ENCODE peak calls at places on chromosomes 13 and 19, in five cellular contexts. E, W, N, C and T are unnamed samples.

GRCh38 chr19:30406220-30406944 is 34.2 kb downstream of the ZNF536 start:
- DNase-seq in E (no peak), W (peak), N (no peak), C (peak), T (no peak)

GRCh38 chr13:51619614-51620013 is 35.4 kb downstream of the WDFY2 start:
- DNase-seq in E (no peak), W (no peak), N (no peak), C (no peak), T (no peak)

GRCh38 chr19:28076628-28077027 is 1136.3 kb downstream of the UQCRFS1 start:
- DNase-seq in E (no peak), W (no peak), N (no peak), C (no peak), T (no peak)

GRCh38 chr13:40813662-40814454 is 24.4 kb downstream of the SLC25A15 start:
- DNase-seq in E (no peak), W (peak), N (no peak), C (no peak), T (no peak)

GRCh38 chr19:55672418-55672817 is 2.6 kb upstream of the EPN1 start:
- DNase-seq in E (no peak), W (no peak), N (no peak), C (no peak), T (no peak)

GRCh38 chr13:35927554-35927953 is 203.6 kb downstream of the DCLK1 start:
- DNase-seq in E (peak), W (no peak), N (no peak), C (no peak), T (no peak)

GRCh38 chr19:2945575-2946184 is 909 bp upstream of the ZNF77 start:
- DNase-seq in E (no peak), W (no peak), N (no peak), C (no peak), T (no peak)

GRCh38 chr19:2032296-2032941 is 16.9 kb upstream of the BTBD2 start:
- DNase-seq in E (peak), W (no peak), N (peak), C (peak), T (peak)

GRCh38 chr13:50094615-50095293 is 79.5 kb downstream of the KCNRG start:
- DNase-seq in E (no peak), W (no peak), N (no peak), C (no peak), T (no peak)

GRCh38 chr13:84405286-84405685 is 523.0 kb upstream of the SLITRK1 start:
- DNase-seq in E (no peak), W (no peak), N (no peak), C (no peak), T (no peak)

DNA sequence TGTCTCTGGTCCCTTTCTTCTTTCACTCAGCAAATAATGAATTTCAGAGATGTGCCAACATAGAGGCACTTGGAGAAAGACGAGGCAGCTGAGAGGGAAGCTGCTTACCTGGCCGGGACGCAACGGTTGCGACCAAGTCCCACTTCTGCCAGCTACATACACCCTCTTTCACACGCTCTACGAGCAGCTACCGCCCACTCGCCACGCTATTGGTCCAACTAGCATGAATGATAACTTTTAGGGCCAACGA is 773 bp upstream of the CNOT3 start:
- DNase-seq in E (no peak), W (no peak), N (no peak), C (no peak), T (no peak)
- H3K27ac ChIP-seq in E (peak), W (peak), N (peak), C (peak), T (no peak)

GRCh38 chr13:113406321-113407102 is 42.6 kb upstream of the GRTP1 start:
- DNase-seq in E (no peak), W (no peak), N (no peak), C (no peak), T (no peak)

GRCh38 chr13:113404723-113405471 is 41.0 kb upstream of the GRTP1 start:
- DNase-seq in E (no peak), W (no peak), N (no peak), C (no peak), T (peak)

GRCh38 chr13:113404366-113404722 is 40.4 kb upstream of the GRTP1 start:
- DNase-seq in E (no peak), W (no peak), N (no peak), C (no peak), T (no peak)

GRCh38 chr13:113407103-113407530 is 43.2 kb upstream of the GRTP1 start:
- DNase-seq in E (no peak), W (no peak), N (no peak), C (no peak), T (no peak)

DNA sequence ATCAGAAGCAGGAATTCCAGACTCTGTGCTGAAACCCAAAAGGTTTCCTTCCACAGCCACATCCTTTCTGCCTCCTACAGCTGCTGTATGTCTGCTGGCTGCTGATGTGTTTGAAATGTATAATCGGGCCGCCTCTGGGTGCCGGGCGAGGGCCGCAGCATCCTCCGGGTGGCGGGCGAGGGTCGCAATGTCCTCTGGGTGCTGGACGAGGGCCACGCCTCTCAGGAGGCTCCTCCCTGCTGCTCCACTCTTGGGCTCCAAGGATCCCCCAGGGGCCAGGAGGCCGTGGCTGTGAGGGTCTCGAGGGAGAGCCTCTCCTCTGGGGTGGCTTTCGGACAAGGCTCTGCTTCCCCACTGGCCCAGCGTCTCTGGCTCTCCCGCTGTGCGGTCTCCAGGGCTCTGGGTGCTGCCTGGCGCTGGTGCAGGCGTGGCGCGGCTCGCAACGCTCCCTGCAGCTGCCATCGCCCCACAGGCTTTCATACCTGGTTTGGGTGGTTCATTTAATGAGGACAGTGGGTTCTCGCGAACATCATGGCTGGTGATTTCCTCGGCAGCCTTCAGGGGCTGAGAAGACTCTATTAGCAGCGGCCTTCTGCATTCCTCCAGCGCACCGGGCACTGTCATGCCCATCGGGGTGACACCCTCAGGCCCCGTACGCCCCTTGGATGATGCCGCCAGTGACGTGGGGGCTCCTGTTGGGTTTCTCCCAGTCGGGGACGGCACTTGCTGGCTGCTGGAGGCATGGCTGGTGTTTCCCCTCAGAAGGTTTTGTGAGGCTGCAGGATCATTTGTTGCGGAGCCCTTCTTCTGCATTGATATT is 41.8 kb upstream of the GRTP1 start:
- DNase-seq in E (no peak), W (no peak), N (peak), C (no peak), T (no peak)
- H3K27ac ChIP-seq in E (no peak), W (no peak), N (no peak), C (peak), T (no peak)

DNA sequence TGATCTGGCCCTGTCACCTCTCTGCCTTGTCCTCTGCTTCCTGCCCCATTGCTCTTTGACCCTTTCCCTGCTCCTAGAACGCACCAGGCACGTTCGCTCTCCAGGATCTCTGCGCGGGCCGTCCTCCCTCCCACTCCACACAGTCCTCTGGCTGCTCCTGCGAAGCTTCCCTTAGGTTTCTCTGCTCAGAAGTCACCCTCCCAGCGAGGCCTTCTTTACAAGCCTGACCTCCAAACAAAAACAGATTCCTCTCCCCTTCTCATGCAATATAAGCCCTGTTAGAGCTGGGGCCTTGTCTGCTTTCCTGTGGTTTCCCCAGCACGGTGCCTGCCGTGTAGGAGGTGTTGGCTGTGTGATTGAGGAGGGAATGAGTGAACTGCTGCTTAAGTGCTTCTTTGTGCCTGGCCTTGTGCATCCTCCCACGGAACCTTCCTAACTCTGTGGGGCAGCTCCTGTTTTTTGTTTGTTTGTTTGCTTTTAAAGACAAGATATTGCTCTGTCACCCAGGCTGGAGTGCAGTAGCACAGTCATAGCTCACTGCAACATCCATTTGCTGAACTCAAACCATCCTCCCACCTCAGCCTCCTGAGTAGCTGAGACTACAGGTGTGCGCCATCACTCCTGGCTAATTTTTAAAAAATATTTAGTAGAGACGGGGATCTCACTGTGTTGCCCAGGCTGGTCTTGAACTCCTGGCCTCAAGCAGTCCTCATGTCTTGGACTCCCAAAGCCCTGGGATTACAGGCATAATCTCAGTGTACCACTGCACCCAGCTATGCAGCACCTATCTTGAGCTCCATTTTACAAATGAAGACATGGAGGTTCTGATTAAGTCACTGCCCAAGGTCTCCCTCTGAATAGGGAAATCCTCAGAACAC is 82.0 kb downstream of the SIPA1L3 start:
- DNase-seq in E (no peak), W (no peak), N (peak), C (no peak), T (no peak)
- H3K27ac ChIP-seq in E (no peak), W (no peak), N (no peak), C (no peak), T (no peak)

DNA sequence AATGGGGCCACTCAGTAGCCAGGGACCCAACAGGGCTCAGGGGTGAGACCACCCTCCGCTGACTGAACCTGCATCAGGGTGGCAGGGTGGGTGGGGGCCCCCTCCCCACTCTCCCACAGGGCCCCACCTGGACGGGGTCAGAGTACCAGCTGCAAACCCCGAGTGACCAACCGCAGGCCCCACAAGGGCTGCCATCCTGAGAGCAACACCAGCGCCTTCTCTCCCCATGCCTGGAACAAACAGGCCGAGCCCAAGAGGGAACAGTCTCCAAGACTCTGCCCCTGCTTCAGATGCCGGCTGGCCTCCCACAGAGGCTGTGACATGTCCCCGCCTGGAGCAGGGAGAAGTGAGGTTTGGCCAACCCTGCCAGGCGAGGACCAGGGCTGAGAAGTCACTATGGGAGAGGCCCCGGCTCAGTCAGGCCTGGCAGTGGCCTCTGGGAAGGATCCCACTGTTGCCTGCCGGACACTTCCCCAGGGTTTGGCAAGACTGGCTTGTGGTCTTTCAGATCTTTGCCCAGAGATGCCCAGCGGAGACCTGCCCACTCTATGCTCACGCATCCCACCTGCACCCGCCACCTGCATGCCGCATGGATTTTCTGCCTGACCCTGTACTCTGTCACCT is 27.2 kb downstream of the MPND start:
- DNase-seq in E (no peak), W (no peak), N (peak), C (no peak), T (no peak)
- H3K27ac ChIP-seq in E (peak), W (no peak), N (no peak), C (peak), T (peak)

DNA sequence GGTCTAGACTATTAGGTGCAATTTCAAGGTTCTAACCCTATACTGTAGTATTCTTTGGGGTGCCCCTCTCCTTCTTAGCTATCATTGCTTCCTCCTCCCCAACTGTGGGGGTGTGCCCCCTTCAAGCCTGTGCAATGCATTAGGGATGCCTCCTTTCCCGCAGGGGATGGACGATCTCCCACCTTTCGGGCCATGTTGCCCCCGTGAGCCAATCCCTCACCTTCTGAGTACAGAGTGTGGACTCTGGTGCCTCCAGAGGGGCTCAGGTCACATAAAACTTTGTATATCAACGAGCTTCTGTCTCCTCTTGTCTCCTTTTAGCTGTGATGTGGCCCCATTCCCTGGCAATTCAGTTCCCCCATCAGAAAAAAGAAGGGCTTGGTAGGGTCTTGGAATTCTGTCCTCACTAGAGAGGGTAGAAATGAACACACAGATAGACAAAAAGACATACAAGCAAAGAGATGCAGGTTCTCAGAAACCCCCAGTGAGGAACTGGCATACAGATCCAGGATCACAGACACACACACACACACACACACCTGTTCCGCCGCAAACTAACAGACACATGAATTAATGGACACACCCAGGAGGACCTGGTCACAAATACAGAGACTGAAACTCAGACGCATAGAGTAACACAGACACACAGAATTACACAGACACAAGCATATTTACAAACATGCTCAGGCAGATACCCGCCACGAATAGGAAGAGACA is 2.5 kb upstream of the HNRNPUL1 start:
- DNase-seq in E (peak), W (no peak), N (no peak), C (no peak), T (no peak)
- H3K27ac ChIP-seq in E (peak), W (no peak), N (peak), C (peak), T (peak)

GRCh38 chr19:33377586-33378475 is 4.3 kb downstream of the CEBPG start:
- DNase-seq in E (no peak), W (no peak), N (no peak), C (no peak), T (no peak)

GRCh38 chr19:33376423-33376822 is 2.9 kb downstream of the CEBPG start:
- DNase-seq in E (peak), W (no peak), N (peak), C (peak), T (no peak)

GRCh38 chr19:33375760-33376159 is 2.3 kb downstream of the CEBPG start:
- DNase-seq in E (no peak), W (no peak), N (no peak), C (no peak), T (no peak)

GRCh38 chr19:33375156-33375744 is 1.7 kb downstream of the CEBPG start:
- DNase-seq in E (no peak), W (no peak), N (no peak), C (no peak), T (no peak)

GRCh38 chr19:33376931-33377557 is 3.5 kb downstream of the CEBPG start:
- DNase-seq in E (peak), W (no peak), N (no peak), C (no peak), T (no peak)
- H3K27ac ChIP-seq in E (peak), W (no peak), N (peak), C (peak), T (no peak)

DNA sequence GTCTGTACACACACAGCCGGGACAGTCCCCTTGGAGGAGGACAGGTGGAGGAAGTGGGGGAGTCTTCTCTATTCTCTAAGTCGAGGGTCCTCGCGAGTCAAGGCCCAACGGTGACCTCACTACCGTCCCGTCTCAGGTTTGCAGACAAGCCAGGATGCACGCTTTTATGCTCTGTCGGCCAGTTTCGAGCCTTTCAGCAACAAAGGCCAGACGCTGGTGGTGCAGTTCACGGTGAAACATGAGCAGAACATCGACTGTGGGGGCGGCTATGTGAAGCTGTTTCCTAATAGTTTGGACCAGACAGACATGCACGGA is 840 bp downstream of the CALR start:
- DNase-seq in E (no peak), W (no peak), N (no peak), C (no peak), T (no peak)
- H3K27ac ChIP-seq in E (peak), W (peak), N (peak), C (peak), T (peak)

DNA sequence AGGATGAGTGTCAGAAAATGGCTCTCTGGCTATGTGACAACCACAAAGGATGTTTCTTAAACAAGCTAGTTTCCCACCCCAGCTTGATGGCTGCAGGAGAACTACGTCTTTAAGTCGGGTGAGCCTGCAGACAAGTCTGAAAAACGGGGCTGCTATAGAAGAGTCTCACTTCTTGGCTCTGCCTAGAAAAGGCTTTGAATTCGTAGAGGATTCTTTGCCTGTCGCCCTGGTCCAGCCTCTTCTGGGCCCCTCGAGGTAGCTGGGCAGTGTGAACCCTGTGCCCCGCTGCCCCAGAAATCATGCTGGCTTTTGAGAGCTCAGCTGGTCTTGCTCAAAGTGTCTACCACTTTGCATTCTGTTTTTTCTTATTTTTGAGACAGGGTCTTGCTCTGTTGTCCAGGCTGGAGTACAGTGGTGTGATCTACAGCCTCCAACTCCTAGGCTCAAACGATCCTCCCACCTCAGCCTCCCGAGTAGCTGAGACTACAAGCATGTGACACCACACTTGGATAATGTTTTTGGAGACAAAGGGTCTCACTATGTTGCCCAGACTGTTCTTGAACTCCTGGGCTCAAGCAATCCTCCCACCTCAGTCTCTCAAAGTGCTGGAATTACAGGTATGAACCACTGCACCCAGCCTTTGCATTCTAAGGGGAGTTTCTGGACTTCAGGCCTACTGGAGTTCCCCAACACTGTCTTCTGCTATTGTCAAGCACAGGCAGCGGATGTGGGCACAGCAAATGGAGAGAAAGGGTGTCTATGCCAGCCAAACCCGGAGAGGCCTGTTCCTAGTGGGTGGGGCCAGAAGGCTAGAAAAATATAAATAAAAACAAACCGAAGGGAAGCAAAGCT is 6.5 kb downstream of the CEBPA start:
- DNase-seq in E (no peak), W (no peak), N (no peak), C (no peak), T (no peak)
- H3K27ac ChIP-seq in E (no peak), W (no peak), N (no peak), C (no peak), T (no peak)

GRCh38 chr13:32905063-32905863 is 111.0 kb upstream of the KL start:
- DNase-seq in E (no peak), W (no peak), N (no peak), C (no peak), T (no peak)
- H3K27ac ChIP-seq in E (no peak), W (no peak), N (no peak), C (peak), T (peak)